ENCODE peak calls at places on chromosomes 5 and 9, in four cellular contexts. P is body of pancreas, R is adipocyte, D is OCI-LY7. X is an unnamed sample.
A peak's percentile ranks its signal among the peaks of the same experiment; 100 is the strongest.

GRCh38 chr5:143140492-143141231 is 262.8 kb downstream of the NR3C1 start:
- DNase-seq in P (peak; percentile 73), R (no peak), D (no peak), X (no peak)

GRCh38 chr9:81687521-81688261 is 1.7 kb downstream of the TLE1 start:
- DNase-seq in P (peak; percentile 65), R (peak; percentile 59), D (no peak), X (peak; percentile 12)

GRCh38 chr5:84682531-84682930 is 297.9 kb upstream of the EDIL3 start:
- DNase-seq in P (no peak), R (no peak), D (no peak), X (no peak)

GRCh38 chr5:87010736-87011135 is 256.9 kb upstream of the RASA1 start:
- DNase-seq in P (no peak), R (no peak), D (no peak), X (no peak)

GRCh38 chr9:124216474-124217176 is 41.1 kb upstream of the NEK6 start:
- DNase-seq in P (no peak), R (no peak), D (peak; percentile 84), X (no peak)

GRCh38 chr5:141747646-141748229 is 65.7 kb upstream of the ARAP3 start:
- DNase-seq in P (no peak), R (no peak), D (peak; percentile 43), X (no peak)

GRCh38 chr9:126975327-126976059 is 60.9 kb downstream of the RALGPS1 start:
- DNase-seq in P (no peak), R (no peak), D (no peak), X (no peak)

GRCh38 chr5:39447968-39448367 is 23.2 kb upstream of the DAB2 start:
- DNase-seq in P (no peak), R (no peak), D (no peak), X (no peak)

GRCh38 chr5:37554938-37555337 is 175.8 kb downstream of the WDR70 start:
- DNase-seq in P (no peak), R (no peak), D (peak; percentile 31), X (peak; percentile 55)

GRCh38 chr5:43312076-43312620 is 1.1 kb downstream of the HMGCS1 start:
- DNase-seq in P (no peak), R (no peak), D (peak; percentile 20), X (no peak)

GRCh38 chr5:40137223-40137622 is 542.5 kb upstream of the PTGER4 start:
- DNase-seq in P (no peak), R (no peak), D (no peak), X (no peak)

GRCh38 chr9:94014066-94014654 is 59.0 kb upstream of the BARX1 start:
- DNase-seq in P (no peak), R (peak; percentile 80), D (peak; percentile 38), X (peak; percentile 65)

GRCh38 chr5:166907314-166907713 is 1384.1 kb upstream of the WWC1 start:
- DNase-seq in P (no peak), R (no peak), D (no peak), X (no peak)

GRCh38 chr5:61313960-61314681 is 17.9 kb upstream of the ZSWIM6 start:
- DNase-seq in P (no peak), R (peak; percentile 91), D (no peak), X (peak; percentile 94)

GRCh38 chr5:25028994-25029393 is 384.2 kb upstream of the CDH10 start:
- DNase-seq in P (peak; percentile 12), R (no peak), D (no peak), X (no peak)

GRCh38 chr5:395921-396714 is 46.9 kb upstream of the EXOC3 start:
- DNase-seq in P (no peak), R (no peak), D (no peak), X (peak; percentile 13)

GRCh38 chr5:81763294-81763928 is 12.5 kb upstream of the SSBP2 start:
- DNase-seq in P (no peak), R (no peak), D (no peak), X (no peak)

GRCh38 chr9:5428794-5429528 is 8.8 kb downstream of the PLGRKT start:
- DNase-seq in P (no peak), R (no peak), D (no peak), X (no peak)

GRCh38 chr9:132142883-132143282 is 19.0 kb upstream of the NTNG2 start:
- DNase-seq in P (no peak), R (no peak), D (no peak), X (no peak)

GRCh38 chr5:38642194-38642987 is 85.9 kb upstream of the LIFR start:
- DNase-seq in P (no peak), R (no peak), D (no peak), X (no peak)

GRCh38 chr9:83665576-83666200 is 42.1 kb downstream of the UBQLN1 start:
- DNase-seq in P (no peak), R (no peak), D (no peak), X (no peak)

GRCh38 chr9:135990468-135991429 is 29.6 kb upstream of the UBAC1 start:
- DNase-seq in P (no peak), R (peak; percentile 39), D (peak; percentile 91), X (no peak)

GRCh38 chr5:125660231-125660895 is 762.8 kb upstream of the GRAMD2B start:
- DNase-seq in P (no peak), R (peak; percentile 25), D (no peak), X (no peak)

GRCh38 chr9:37430841-37431597 is 8.5 kb downstream of the GRHPR start:
- DNase-seq in P (no peak), R (no peak), D (no peak), X (no peak)

GRCh38 chr5:148998174-148998797 is 64.6 kb downstream of the SH3TC2 start:
- DNase-seq in P (peak; percentile 33), R (peak; percentile 85), D (peak; percentile 65), X (peak; percentile 91)

GRCh38 chr5:1795931-1796330 is 3.7 kb downstream of the MRPL36 start:
- DNase-seq in P (no peak), R (no peak), D (no peak), X (no peak)

GRCh38 chr9:133349965-133350624 is 2.1 kb downstream of the RPL7A start:
- DNase-seq in P (no peak), R (no peak), D (no peak), X (no peak)

GRCh38 chr5:81506900-81507588 is 113.1 kb upstream of the ACOT12 start:
- DNase-seq in P (peak; percentile 61), R (peak; percentile 92), D (peak; percentile 92), X (peak; percentile 50)

GRCh38 chr5:119630752-119631440 is 1.5 kb downstream of the FAM170A start:
- DNase-seq in P (no peak), R (no peak), D (no peak), X (no peak)

GRCh38 chr9:131627846-131628820 is 82.8 kb downstream of the PRRT1B start:
- DNase-seq in P (peak; percentile 96), R (no peak), D (no peak), X (peak; percentile 87)

GRCh38 chr5:154364845-154365244 is 81.0 kb upstream of the SAP30L start:
- DNase-seq in P (no peak), R (no peak), D (no peak), X (no peak)
- H3K4me1 ChIP-seq in P (peaks cover 11% of the 10 kb centered on the region), R (peaks cover 40% of the 10 kb centered on the region), D (no peaks in the 10 kb centered on the region), X (peaks cover 15% of the 10 kb centered on the region)

GRCh38 chr5:150487199-150488061 is 20.5 kb upstream of the NDST1 start:
- DNase-seq in P (peak; percentile 52), R (peak; percentile 40), D (peak; percentile 79), X (peak; percentile 23)
- H3K4me3 ChIP-seq in P (peak overlapping the region; percentile 39), R (peak overlapping the region; percentile 84), D (peak overlapping the region; percentile 92), X (peak overlapping the region; percentile 95)

DNA sequence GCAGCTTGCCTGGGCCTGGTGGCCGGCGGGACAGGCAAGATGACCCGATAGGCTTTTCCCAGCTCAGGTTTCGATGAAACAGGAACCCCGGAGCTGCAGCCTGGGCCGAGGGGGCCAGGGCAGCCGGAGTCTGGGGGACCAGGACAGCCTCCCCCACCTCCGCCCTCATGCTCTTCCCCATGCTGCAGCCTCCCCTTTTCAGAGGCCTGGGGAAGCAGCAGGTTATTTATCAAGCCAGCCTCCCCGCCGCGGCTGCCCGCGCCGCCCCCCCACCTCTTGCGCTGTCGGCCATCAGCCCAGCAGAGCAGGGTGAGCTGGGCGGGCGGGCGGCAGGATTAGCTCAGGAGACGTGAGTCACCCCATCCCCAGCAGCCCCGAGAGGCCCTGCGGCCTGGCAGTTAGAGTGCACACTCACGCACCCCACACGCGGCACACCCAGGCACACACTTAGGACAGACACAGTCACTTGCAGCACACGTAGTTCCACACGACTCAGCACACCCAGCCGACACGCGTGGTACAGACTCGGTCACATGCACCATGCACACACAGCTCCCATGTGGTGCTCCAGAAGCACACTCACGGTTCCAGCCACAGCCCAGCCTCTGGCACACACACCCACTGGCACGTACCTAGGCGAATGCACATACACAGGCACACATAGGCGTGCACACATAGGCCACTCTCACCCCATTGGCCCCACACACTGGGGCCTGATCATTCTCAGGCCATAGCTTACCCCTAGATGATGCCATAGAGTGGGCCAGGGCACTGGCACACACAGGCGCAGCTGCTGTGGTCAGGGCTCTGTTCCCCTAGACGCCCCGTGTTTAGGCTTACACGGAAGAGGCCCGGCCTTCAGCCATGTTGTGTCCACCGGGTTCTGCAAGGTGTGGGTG is 13.0 kb downstream of the CXXC5 start:
- DNase-seq in P (peak; percentile 85), R (peak; percentile 97), D (no peak), X (peak; percentile 81)
- H3K4me1 ChIP-seq in P (peaks cover 99% of the 10 kb centered on the region), R (peaks cover 64% of the 10 kb centered on the region), D (peaks cover 97% of the 10 kb centered on the region), X (peaks cover 67% of the 10 kb centered on the region)

DNA sequence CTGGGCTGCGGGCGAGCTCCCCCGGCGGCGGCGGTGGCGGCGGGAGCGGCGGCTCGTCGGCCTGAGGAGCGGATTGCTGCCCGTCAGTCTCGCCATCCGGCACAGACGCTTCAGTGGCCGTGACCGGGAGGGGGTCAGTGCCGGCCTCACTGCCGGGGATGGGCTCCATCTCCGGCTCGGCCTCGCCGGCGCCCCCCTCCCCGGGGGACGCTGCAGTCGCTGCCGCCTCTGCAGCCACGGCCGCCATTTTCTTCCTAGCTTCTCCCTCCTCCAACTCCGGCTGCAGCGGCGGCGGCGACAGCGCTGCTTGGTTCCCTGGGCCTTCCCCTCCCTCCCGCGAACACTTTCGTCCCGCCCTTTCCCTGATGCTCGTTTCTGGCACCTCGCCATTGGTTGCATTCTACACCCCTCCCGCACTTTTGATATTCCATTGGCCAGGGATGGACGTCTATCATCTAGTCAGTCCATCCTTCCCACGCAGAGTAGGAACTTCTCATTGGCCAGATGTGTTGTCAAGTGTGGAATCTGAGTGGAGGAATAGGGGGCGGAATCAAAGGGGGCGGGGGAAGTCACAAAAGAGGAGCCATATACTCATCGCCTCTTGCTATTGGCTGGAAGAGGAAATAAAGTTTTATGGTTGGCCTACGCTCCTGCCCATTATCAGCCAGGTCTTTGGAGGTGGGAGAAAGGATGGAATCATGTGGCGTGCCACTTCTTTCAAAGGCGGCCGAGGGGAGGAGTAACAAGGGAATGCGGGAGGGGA is at the start of gene PWWP2A:
- DNase-seq in P (peak; percentile 99), R (peak; percentile 100), D (peak; percentile 100), X (peak; percentile 98)
- H3K4me3 ChIP-seq in P (peak within 1 kb of the TSS; percentile 55), R (peak within 1 kb of the TSS; percentile 94), D (peak within 1 kb of the TSS; percentile 89), X (peak within 1 kb of the TSS; percentile 95)

GRCh38 chr5:180688326-180689070 is 39.1 kb upstream of the FLT4 start:
- DNase-seq in P (no peak), R (no peak), D (no peak), X (peak; percentile 47)
- H3K4me1 ChIP-seq in P (no peaks in the 10 kb centered on the region), R (peaks cover 8% of the 10 kb centered on the region), D (no peaks in the 10 kb centered on the region), X (no peaks in the 10 kb centered on the region)